ENCODE peak calls at places on chromosomes 1 and 21, in ten cellular contexts. M, K, T, G, D, Q, U, I, W and J are unnamed samples.

GRCh38 chr1:77673716-77674355 is 8.6 kb downstream of the ZZZ3 start:
- DNase-seq in D (no peak), I (no peak), K (no peak), U (peak), Q (peak), G (no peak), M (no peak), T (no peak), W (no peak), J (no peak)

GRCh38 chr1:68164970-68165369 is 67.4 kb downstream of the WLS start:
- DNase-seq in W (no peak), T (no peak), D (no peak), I (no peak), M (no peak), G (no peak), U (no peak), Q (no peak), K (no peak), J (no peak)

GRCh38 chr1:117611121-117611601 is 5.3 kb downstream of the TENT5C start:
- DNase-seq in M (no peak), U (no peak), I (no peak), W (no peak), D (peak), Q (no peak), T (no peak), K (no peak), G (no peak), J (no peak)

GRCh38 chr1:54047384-54048315 is 5.4 kb downstream of the TMEM59 start:
- DNase-seq in G (no peak), T (no peak), D (no peak), I (no peak), U (peak), K (no peak), W (no peak), M (no peak), Q (peak), J (no peak)

GRCh38 chr1:30037251-30038118 is 685.9 kb downstream of the MATN1 start:
- DNase-seq in M (no peak), G (no peak), T (no peak), W (no peak), Q (no peak), K (no peak), I (no peak), U (no peak), D (no peak), J (no peak)

GRCh38 chr1:229882621-229883020 is 184.4 kb upstream of the GALNT2 start:
- DNase-seq in I (no peak), M (no peak), U (no peak), W (no peak), Q (no peak), T (no peak), K (no peak), G (no peak), D (no peak), J (no peak)

GRCh38 chr1:246971322-246971721 is 36.5 kb downstream of the ZNF695 start:
- DNase-seq in K (peak), D (peak), I (peak), Q (peak), W (no peak), G (no peak), T (peak), U (no peak), M (peak), J (no peak)

GRCh38 chr1:172425339-172425738 is 4.9 kb downstream of the C1orf105 start:
- DNase-seq in I (no peak), W (no peak), T (no peak), G (no peak), M (no peak), U (no peak), Q (no peak), D (no peak), K (no peak), J (no peak)

GRCh38 chr1:209747580-209748262 is 8.1 kb upstream of the TRAF3IP3 start:
- DNase-seq in T (peak), W (peak), M (peak), G (peak), U (peak), I (peak), Q (peak), D (peak), K (peak), J (peak)

GRCh38 chr1:5526822-5527551 is 465.2 kb downstream of the NPHP4 start:
- DNase-seq in U (no peak), K (no peak), D (no peak), Q (no peak), W (no peak), M (no peak), G (no peak), I (no peak), T (no peak), J (no peak)

GRCh38 chr1:235932090-235932510 is 65.4 kb upstream of the LYST start:
- DNase-seq in K (no peak), M (no peak), U (no peak), T (no peak), Q (no peak), W (no peak), G (peak), D (no peak), I (no peak), J (no peak)

GRCh38 chr21:15526793-15527192 is 203.0 kb upstream of the USP25 start:
- DNase-seq in W (no peak), T (no peak), Q (no peak), I (no peak), G (no peak), K (no peak), D (no peak), U (no peak), M (no peak), J (no peak)

GRCh38 chr21:34363733-34364132 is at the start of gene KCNE2:
- DNase-seq in U (no peak), T (no peak), K (no peak), Q (no peak), W (no peak), I (no peak), M (no peak), D (no peak), G (no peak), J (no peak)

GRCh38 chr1:5481889-5482288 is 510.3 kb downstream of the NPHP4 start:
- DNase-seq in I (no peak), Q (no peak), D (no peak), U (no peak), W (peak), K (peak), G (no peak), M (peak), T (no peak), J (no peak)

GRCh38 chr21:34935868-34936267 is 113.2 kb downstream of the RUNX1 start:
- DNase-seq in W (no peak), Q (no peak), I (no peak), M (no peak), U (peak), D (no peak), T (peak), G (no peak), K (no peak), J (no peak)

GRCh38 chr1:32998997-32999396 is 34.4 kb upstream of the RNF19B start:
- DNase-seq in G (no peak), I (peak), K (no peak), T (peak), U (no peak), W (no peak), M (no peak), D (no peak), Q (no peak), J (no peak)

GRCh38 chr1:41449326-41449921 is 35.1 kb downstream of the EDN2 start:
- DNase-seq in M (no peak), W (no peak), I (no peak), U (no peak), T (no peak), D (no peak), Q (no peak), K (no peak), G (no peak), J (no peak)

GRCh38 chr1:31372051-31372450 is 825 bp downstream of the FABP3 start:
- DNase-seq in K (no peak), W (no peak), G (no peak), Q (no peak), I (no peak), U (no peak), D (no peak), M (no peak), T (no peak), J (no peak)

GRCh38 chr1:72635719-72636118 is 353.4 kb upstream of the NEGR1 start:
- DNase-seq in M (no peak), Q (no peak), I (no peak), K (no peak), G (peak), D (no peak), T (peak), U (peak), W (no peak), J (no peak)

GRCh38 chr1:18651727-18652126 is 21.1 kb downstream of the PAX7 start:
- DNase-seq in U (no peak), M (no peak), W (no peak), I (no peak), D (no peak), Q (no peak), G (no peak), K (no peak), T (no peak), J (no peak)

GRCh38 chr1:18937539-18937938 is 18.9 kb downstream of the IFFO2 start:
- DNase-seq in I (no peak), T (no peak), M (no peak), D (no peak), G (no peak), K (no peak), Q (no peak), U (no peak), W (no peak), J (no peak)

GRCh38 chr1:59520759-59521442 is 224.0 kb downstream of the FGGY start:
- DNase-seq in Q (peak), M (no peak), I (no peak), W (no peak), U (peak), T (peak), K (no peak), D (no peak), G (no peak), J (peak)

GRCh38 chr1:192005976-192006375 is 152.3 kb upstream of the RGS18 start:
- DNase-seq in W (no peak), I (no peak), T (no peak), M (no peak), G (no peak), Q (no peak), U (no peak), K (no peak), D (no peak), J (no peak)

GRCh38 chr1:11784993-11785769 is 20.6 kb downstream of the MTHFR start:
- DNase-seq in G (peak), M (peak), D (peak), Q (peak), K (peak), T (peak), U (peak), W (peak), I (peak), J (no peak)

GRCh38 chr1:85569122-85569521 is 11.4 kb upstream of the CCN1 start:
- DNase-seq in W (no peak), G (peak), K (no peak), Q (peak), T (peak), M (no peak), D (no peak), I (no peak), U (peak), J (no peak)

GRCh38 chr1:66758247-66758755 is 6.0 kb downstream of the DYNLT5 start:
- DNase-seq in T (peak), U (no peak), G (no peak), Q (peak), I (no peak), K (no peak), D (no peak), W (no peak), M (no peak), J (no peak)

GRCh38 chr1:224632381-224632871 is 16.3 kb downstream of the CNIH3 start:
- DNase-seq in U (peak), M (no peak), W (no peak), K (no peak), Q (peak), T (peak), D (no peak), I (no peak), G (no peak), J (no peak)

GRCh38 chr1:213530607-213531320 is 457.0 kb upstream of the PROX1 start:
- DNase-seq in M (no peak), K (no peak), W (no peak), U (no peak), I (no peak), G (no peak), D (no peak), Q (no peak), T (no peak), J (no peak)

GRCh38 chr1:71593523-71593922 is 512.7 kb upstream of the ZRANB2 start:
- DNase-seq in W (no peak), U (no peak), K (peak), I (no peak), D (no peak), M (no peak), G (no peak), Q (peak), T (peak), J (no peak)
- TF ChIP-seq CTCF in W (no peak), U (peak), K (peak), I (no peak), D (no peak), M (no peak), G (peak), Q (no peak), T (peak), J (peak)

GRCh38 chr1:196309386-196309785 is 298.9 kb downstream of the KCNT2 start:
- DNase-seq in Q (peak), D (no peak), I (no peak), G (peak), U (peak), T (peak), K (no peak), W (no peak), M (no peak), J (peak)
- TF ChIP-seq CTCF in Q (peak), D (no peak), I (no peak), G (peak), U (peak), T (peak), K (no peak), W (no peak), M (no peak), J (peak)

GRCh38 chr1:170126691-170127090 is 19.1 kb upstream of the NTMT2 start:
- DNase-seq in G (peak), Q (peak), K (no peak), D (no peak), W (no peak), I (no peak), M (peak), U (peak), T (peak), J (peak)
- TF ChIP-seq CTCF in G (no peak), Q (peak), K (no peak), D (no peak), W (no peak), I (no peak), M (no peak), U (no peak), T (peak), J (peak)

DNA sequence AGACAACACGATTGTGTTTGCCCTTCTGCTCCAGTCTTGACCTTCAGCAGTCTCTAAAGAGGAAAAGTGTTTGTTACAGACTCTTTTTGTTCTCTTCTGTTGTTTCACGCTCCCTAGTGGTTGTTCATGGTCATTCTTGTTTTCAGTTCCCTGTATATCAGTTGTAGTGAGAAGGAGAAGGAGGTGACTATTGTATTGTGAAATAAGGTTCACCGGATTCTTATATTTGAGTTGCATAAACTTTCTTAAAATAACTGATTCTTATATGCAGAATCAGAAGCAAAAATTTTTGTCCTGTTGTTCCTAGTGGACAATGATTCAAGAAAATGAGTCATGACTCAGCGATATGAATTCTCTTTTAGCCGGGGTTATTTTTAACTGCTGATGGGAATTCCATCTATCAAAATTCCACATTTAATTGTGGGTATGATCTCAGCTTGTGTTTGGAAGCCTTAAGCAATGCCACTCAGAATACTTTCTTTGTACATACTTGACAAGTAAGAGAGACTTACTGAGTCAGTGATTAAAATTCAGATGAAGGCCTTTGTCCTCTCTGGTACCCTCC is 152.2 kb downstream of the CLEC20A start:
- DNase-seq in T (peak), D (no peak), Q (peak), K (no peak), M (no peak), G (peak), I (no peak), W (no peak), U (peak), J (peak)
- TF ChIP-seq CTCF in T (peak), D (no peak), Q (peak), K (no peak), M (no peak), G (peak), I (peak), W (peak), U (peak), J (peak)

GRCh38 chr1:86741947-86742572 is 37.7 kb downstream of the SH3GLB1 start:
- DNase-seq in D (no peak), T (peak), Q (peak), G (peak), K (no peak), U (no peak), M (no peak), I (no peak), W (peak), J (no peak)
- TF ChIP-seq CTCF in D (peak), T (peak), Q (peak), G (peak), K (peak), U (peak), M (no peak), I (peak), W (peak), J (peak)

DNA sequence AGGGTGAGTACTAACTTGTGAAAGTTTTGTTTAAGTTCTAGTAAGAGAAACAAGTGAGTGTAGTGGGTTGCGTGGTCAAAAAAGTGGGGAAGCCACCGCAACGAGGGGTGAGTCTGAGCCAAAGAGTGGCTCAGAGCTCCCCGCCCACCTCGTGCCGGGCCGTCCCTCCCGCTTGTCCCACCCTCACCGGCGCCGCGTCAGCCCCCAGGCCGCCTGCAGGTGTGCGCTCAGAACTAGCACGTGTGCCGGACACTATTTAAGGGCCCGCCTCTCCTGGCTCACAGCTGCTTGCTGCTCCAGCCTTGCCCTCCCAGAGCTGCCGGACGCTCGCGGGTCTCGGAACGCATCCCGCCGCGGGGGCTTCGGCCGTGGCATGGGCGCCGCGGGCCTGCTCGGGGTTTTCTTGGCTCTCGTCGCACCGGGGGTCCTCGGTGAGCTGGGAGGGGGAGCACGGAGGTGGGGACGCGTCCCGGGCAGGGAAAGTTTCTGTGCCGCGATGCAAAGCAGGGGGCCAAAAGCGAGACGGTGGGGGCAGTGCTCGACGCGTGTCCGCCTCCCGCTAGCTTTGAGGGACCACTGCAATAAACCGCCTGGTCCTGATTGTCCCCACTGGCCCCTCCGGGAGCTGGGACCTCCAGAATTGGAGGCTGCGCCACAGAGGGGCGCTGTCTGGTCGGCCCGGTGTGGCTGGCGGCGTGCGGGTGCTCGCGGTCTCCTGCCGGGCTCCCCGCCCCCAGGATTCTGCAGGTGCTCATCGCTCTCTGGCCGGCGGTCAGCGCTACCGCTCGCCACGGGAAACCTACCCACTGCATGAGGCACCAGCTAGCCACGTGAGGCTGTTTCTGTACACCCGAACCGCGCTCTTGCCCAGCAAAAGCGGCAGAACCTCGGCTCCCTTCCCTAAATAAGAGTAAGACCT is at the start of gene CR2:
- DNase-seq in M (peak), I (peak), W (peak), Q (no peak), G (peak), T (no peak), U (peak), K (peak), D (peak), J (no peak)
- TF ChIP-seq CTCF in M (peak), I (no peak), W (no peak), Q (no peak), G (no peak), T (no peak), U (peak), K (peak), D (no peak), J (no peak)